ENCODE peak calls at places on chromosomes 16 and 17, in eight cellular contexts. M is CD8-positive, alpha-beta T cell; Y is ovary; D is tibial artery; I is PC-3; E is ascending aorta; Q is sigmoid colon; V is pancreas. F is an unnamed sample.
A peak's percentile ranks its signal among the peaks of the same experiment; 100 is the strongest.

GRCh38 chr17:61307905-61308886 is 91.4 kb upstream of the TBX2 start:
- DNase-seq in M (no peak), Y (no peak), D (no peak), I (peak; percentile 75), E (peak; percentile 55), Q (no peak), V (no peak), F (peak; percentile 91)

GRCh38 chr17:5595831-5596230 is 11.5 kb upstream of the NLRP1 start:
- DNase-seq in M (no peak), Y (no peak), D (no peak), I (no peak), E (no peak), Q (no peak), V (no peak), F (no peak)

GRCh38 chr16:51665599-51665998 is 514.5 kb upstream of the SALL1 start:
- DNase-seq in M (no peak), Y (no peak), D (no peak), I (no peak), E (no peak), Q (no peak), V (no peak), F (no peak)

GRCh38 chr16:50499254-50499653 is 48.9 kb upstream of the NKD1 start:
- DNase-seq in M (no peak), Y (no peak), D (no peak), I (no peak), E (no peak), Q (no peak), V (no peak), F (no peak)

GRCh38 chr17:9258115-9259020 is 237.1 kb downstream of the NTN1 start:
- DNase-seq in M (no peak), Y (no peak), D (no peak), I (no peak), E (no peak), Q (no peak), V (no peak), F (no peak)

GRCh38 chr17:82898976-82899514 is 59.2 kb upstream of the ZNF750 start:
- DNase-seq in M (no peak), Y (no peak), D (no peak), I (no peak), E (no peak), Q (no peak), V (no peak), F (no peak)

GRCh38 chr16:53754938-53755910 is 51.3 kb downstream of the FTO start:
- DNase-seq in M (no peak), Y (peak; percentile 40), D (no peak), I (peak; percentile 67), E (no peak), Q (peak; percentile 83), V (peak; percentile 43), F (peak; percentile 75)

GRCh38 chr17:47615766-47616424 is 33.8 kb upstream of the KPNB1 start:
- DNase-seq in M (no peak), Y (no peak), D (no peak), I (peak; percentile 92), E (no peak), Q (no peak), V (no peak), F (peak; percentile 69)

GRCh38 chr17:7128174-7128573 is 13.6 kb upstream of the ASGR2 start:
- DNase-seq in M (no peak), Y (no peak), D (no peak), I (no peak), E (no peak), Q (no peak), V (no peak), F (no peak)

GRCh38 chr17:65886240-65886639 is 305.7 kb downstream of the CEP112 start:
- DNase-seq in M (no peak), Y (no peak), D (no peak), I (no peak), E (no peak), Q (no peak), V (no peak), F (peak; percentile 4)

GRCh38 chr17:36721560-36722120 is 120.3 kb downstream of the MRM1 start:
- DNase-seq in M (no peak), Y (no peak), D (no peak), I (no peak), E (no peak), Q (no peak), V (no peak), F (no peak)

GRCh38 chr17:67585077-67585602 is 132.6 kb upstream of the NOL11 start:
- DNase-seq in M (no peak), Y (no peak), D (no peak), I (peak; percentile 75), E (no peak), Q (no peak), V (no peak), F (no peak)

GRCh38 chr17:80260791-80261158 is at the start of gene RNF213:
- DNase-seq in M (no peak), Y (peak; percentile 45), D (peak; percentile 39), I (peak; percentile 39), E (peak; percentile 73), Q (no peak), V (peak; percentile 59), F (peak; percentile 70)

GRCh38 chr17:83079340-83079747 is at the start of gene METRNL:
- DNase-seq in M (no peak), Y (peak; percentile 76), D (peak; percentile 72), I (peak; percentile 59), E (peak; percentile 88), Q (peak; percentile 92), V (peak; percentile 73), F (peak; percentile 79)

GRCh38 chr17:72151565-72152391 is 31.0 kb downstream of the SOX9 start:
- DNase-seq in M (no peak), Y (no peak), D (no peak), I (peak; percentile 97), E (no peak), Q (no peak), V (peak; percentile 60), F (no peak)

GRCh38 chr17:751269-752001 is 629 bp downstream of the GEMIN4 start:
- DNase-seq in M (peak; percentile 25), Y (no peak), D (peak; percentile 36), I (peak; percentile 14), E (no peak), Q (peak; percentile 72), V (peak; percentile 25), F (peak; percentile 35)

GRCh38 chr17:2068101-2068518 is 13.2 kb downstream of the HIC1 start:
- DNase-seq in M (no peak), Y (no peak), D (no peak), I (no peak), E (no peak), Q (peak; percentile 75), V (no peak), F (peak; percentile 66)

DNA sequence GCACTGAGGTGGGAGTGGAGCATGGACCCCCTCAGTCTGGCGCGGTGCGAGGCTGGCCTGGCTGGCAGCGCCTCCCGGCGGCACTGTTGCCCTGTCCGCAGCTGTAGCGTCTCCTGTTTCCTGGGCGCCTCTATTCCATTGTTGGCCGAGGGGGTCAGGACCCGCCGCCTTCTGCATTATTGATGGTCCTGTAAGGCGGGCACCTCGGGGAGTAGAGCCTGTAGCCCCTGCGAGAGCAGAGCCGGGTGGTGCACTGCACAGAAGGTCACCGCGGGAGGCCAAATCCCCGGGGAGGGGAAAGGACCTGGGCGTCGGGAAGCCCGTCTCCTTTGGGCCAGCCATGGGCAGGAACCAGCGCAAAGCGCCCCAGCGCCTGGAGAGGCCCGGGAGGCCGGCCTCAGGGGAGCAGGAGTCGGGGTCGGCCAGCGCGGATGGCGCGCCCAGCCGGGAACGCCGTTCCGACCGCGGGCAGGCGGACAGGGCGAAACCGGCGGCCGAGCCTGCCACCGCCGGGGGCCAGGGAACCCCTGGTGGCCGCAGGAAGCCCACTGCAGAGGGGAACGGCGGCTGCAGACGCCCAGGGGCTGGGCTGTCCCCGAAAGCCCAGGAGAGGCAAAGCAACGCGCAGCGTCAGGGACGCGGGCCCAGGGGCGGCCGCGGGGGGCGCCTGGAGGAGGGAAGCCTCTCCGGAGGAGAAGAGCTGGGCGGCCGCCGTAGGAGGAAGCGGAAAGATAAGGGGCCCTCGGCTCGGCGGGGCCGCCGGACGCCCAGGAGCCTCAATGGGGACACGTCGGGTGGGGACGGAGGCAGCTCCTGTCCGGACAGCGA is at the start of gene MYO15B:
- DNase-seq in M (peak; percentile 31), Y (peak; percentile 64), D (peak; percentile 35), I (no peak), E (peak; percentile 79), Q (peak; percentile 72), V (peak; percentile 47), F (peak; percentile 62)
- TF ChIP-seq CTCF in M (peak; percentile 18), Y (peak; percentile 57), D (peak; percentile 26), I (no peak), E (peak; percentile 21), Q (peak; percentile 35), V (peak; percentile 11), F (peak; percentile 36)

GRCh38 chr16:29820730-29821662 is 734 bp downstream of the MVP start:
- DNase-seq in M (no peak), Y (peak; percentile 74), D (peak; percentile 60), I (peak; percentile 27), E (no peak), Q (no peak), V (peak; percentile 87), F (no peak)
- H3K4me3 ChIP-seq in M (peak overlapping the region; percentile 85), Y (peak overlapping the region; percentile 71), D (peak overlapping the region; percentile 72), I (peak overlapping the region; percentile 76), E (peak overlapping the region; percentile 54), Q (peak overlapping the region; percentile 54), V (peak overlapping the region; percentile 55), F (peak overlapping the region; percentile 1)

GRCh38 chr16:67951485-67951884 is 7.6 kb upstream of the LCAT start:
- DNase-seq in M (no peak), Y (no peak), D (peak; percentile 21), I (no peak), E (no peak), Q (peak; percentile 84), V (no peak), F (no peak)
- H3K36me3 ChIP-seq in M (peaks cover 10% of the 10 kb centered on the region), Y (no peaks in the 10 kb centered on the region), D (peaks cover 93% of the 10 kb centered on the region), I (no peaks in the 10 kb centered on the region), E (peaks cover 95% of the 10 kb centered on the region), Q (peaks cover 48% of the 10 kb centered on the region), V (peaks cover 9% of the 10 kb centered on the region), F (peaks cover 45% of the 10 kb centered on the region)

DNA sequence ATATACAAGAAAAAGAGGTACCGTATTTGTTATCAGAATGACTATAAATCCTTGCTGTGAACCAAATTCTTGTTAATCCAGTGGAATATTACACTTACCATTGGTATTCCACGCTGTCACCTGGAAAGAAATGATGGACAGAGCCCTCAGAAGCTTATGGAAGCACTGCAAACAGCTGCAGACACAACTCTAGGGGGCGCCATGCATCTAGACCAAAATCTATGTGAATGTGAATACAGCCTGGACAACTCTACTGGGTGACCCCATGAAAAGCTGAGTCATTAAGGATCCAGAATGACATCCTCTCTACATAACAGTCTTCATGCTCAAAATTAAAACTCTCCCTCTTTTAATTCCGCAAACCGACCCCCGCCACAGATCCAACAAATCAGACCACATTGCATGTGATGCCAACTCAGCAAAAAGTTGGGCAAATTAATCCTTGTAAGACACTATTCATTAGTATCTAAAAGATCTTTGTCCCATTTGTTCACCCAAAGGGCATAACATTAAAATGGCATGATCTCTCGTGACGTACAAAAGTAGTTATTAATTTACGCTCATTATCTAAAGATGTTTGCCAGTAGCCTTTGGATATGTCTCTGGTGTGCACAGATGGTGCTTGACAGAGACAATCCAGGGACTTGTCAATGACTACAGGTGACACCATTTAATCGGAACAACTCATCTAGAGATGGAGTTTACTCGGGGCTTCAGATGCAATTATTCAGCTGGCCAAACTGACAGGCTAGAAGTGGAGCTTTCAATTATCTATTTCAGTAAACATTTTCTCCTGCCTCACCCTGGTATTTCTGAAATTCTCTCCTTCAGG is 552.7 kb upstream of the PSMD7 start:
- DNase-seq in M (no peak), Y (no peak), D (no peak), I (no peak), E (no peak), Q (no peak), V (no peak), F (no peak)
- TF ChIP-seq CTCF in M (no peak), Y (no peak), D (no peak), I (no peak), E (no peak), Q (no peak), V (no peak), F (no peak)